ENCODE peak calls at places on chromosomes 12 and 14, in six cellular contexts. One of them, this sample, is unnamed.

GRCh38 chr12:4909734-4910501 is at the start of gene KCNA1:
- DNase-seq in brain microvascular endothelial cell: no peak
- DNase-seq in pulmonary artery endothelial cell: no peak
- DNase-seq in RWPE1: no peak
- DNase-seq in tibial nerve: no peak
- DNase-seq in NCI-H510A treated with DMSO at 0.1 percent for 48 hours: no peak
- DNase-seq in this sample: no peak

GRCh38 chr12:13161172-13161571 is 35.4 kb upstream of the EMP1 start:
- DNase-seq in brain microvascular endothelial cell: no peak
- DNase-seq in pulmonary artery endothelial cell: no peak
- DNase-seq in RWPE1: no peak
- DNase-seq in tibial nerve: no peak
- DNase-seq in NCI-H510A treated with DMSO at 0.1 percent for 48 hours: no peak
- DNase-seq in this sample: no peak

GRCh38 chr12:74685385-74685784 is 147.8 kb downstream of the ATXN7L3B start:
- DNase-seq in brain microvascular endothelial cell: no peak
- DNase-seq in pulmonary artery endothelial cell: no peak
- DNase-seq in RWPE1: no peak
- DNase-seq in tibial nerve: no peak
- DNase-seq in NCI-H510A treated with DMSO at 0.1 percent for 48 hours: no peak
- DNase-seq in this sample: no peak

GRCh38 chr14:99807413-99808132 is 14.4 kb downstream of the EML1 start:
- DNase-seq in brain microvascular endothelial cell: no peak
- DNase-seq in pulmonary artery endothelial cell: no peak
- DNase-seq in RWPE1: no peak
- DNase-seq in tibial nerve: no peak
- DNase-seq in NCI-H510A treated with DMSO at 0.1 percent for 48 hours: no peak
- DNase-seq in this sample: no peak

GRCh38 chr12:17235996-17236395 is 630.0 kb upstream of the LMO3 start:
- DNase-seq in brain microvascular endothelial cell: no peak
- DNase-seq in pulmonary artery endothelial cell: no peak
- DNase-seq in RWPE1: no peak
- DNase-seq in tibial nerve: no peak
- DNase-seq in NCI-H510A treated with DMSO at 0.1 percent for 48 hours: no peak
- DNase-seq in this sample: no peak

GRCh38 chr12:1913377-1914115 is 4.9 kb downstream of the CACNA2D4 start:
- DNase-seq in brain microvascular endothelial cell: no peak
- DNase-seq in pulmonary artery endothelial cell: no peak
- DNase-seq in RWPE1: no peak
- DNase-seq in tibial nerve: no peak
- DNase-seq in NCI-H510A treated with DMSO at 0.1 percent for 48 hours: no peak
- DNase-seq in this sample: peak; percentile 6

GRCh38 chr12:28130625-28131598 is 59.3 kb upstream of the CCDC91 start:
- DNase-seq in brain microvascular endothelial cell: peak; percentile 100
- DNase-seq in pulmonary artery endothelial cell: peak; percentile 98
- DNase-seq in RWPE1: peak; percentile 80
- DNase-seq in tibial nerve: no peak
- DNase-seq in NCI-H510A treated with DMSO at 0.1 percent for 48 hours: no peak
- DNase-seq in this sample: peak; percentile 51

GRCh38 chr12:81468206-81468605 is 290.9 kb downstream of the PPFIA2 start:
- DNase-seq in brain microvascular endothelial cell: peak; percentile 57
- DNase-seq in pulmonary artery endothelial cell: no peak
- DNase-seq in RWPE1: no peak
- DNase-seq in tibial nerve: no peak
- DNase-seq in NCI-H510A treated with DMSO at 0.1 percent for 48 hours: no peak
- DNase-seq in this sample: no peak

GRCh38 chr14:34012978-34013713 is 62.3 kb upstream of the EGLN3 start:
- DNase-seq in brain microvascular endothelial cell: no peak
- DNase-seq in pulmonary artery endothelial cell: no peak
- DNase-seq in RWPE1: no peak
- DNase-seq in tibial nerve: no peak
- DNase-seq in NCI-H510A treated with DMSO at 0.1 percent for 48 hours: no peak
- DNase-seq in this sample: no peak

GRCh38 chr14:28603606-28604005 is 163.0 kb upstream of the FOXG1 start:
- DNase-seq in brain microvascular endothelial cell: no peak
- DNase-seq in pulmonary artery endothelial cell: no peak
- DNase-seq in RWPE1: peak; percentile 0
- DNase-seq in tibial nerve: no peak
- DNase-seq in NCI-H510A treated with DMSO at 0.1 percent for 48 hours: no peak
- DNase-seq in this sample: no peak

GRCh38 chr12:53065470-53065869 is 13.7 kb downstream of the SPRYD3 start:
- DNase-seq in brain microvascular endothelial cell: no peak
- DNase-seq in pulmonary artery endothelial cell: no peak
- DNase-seq in RWPE1: no peak
- DNase-seq in tibial nerve: no peak
- DNase-seq in NCI-H510A treated with DMSO at 0.1 percent for 48 hours: no peak
- DNase-seq in this sample: no peak

GRCh38 chr12:46260153-46260912 is 8.5 kb downstream of the SLC38A1 start:
- DNase-seq in brain microvascular endothelial cell: no peak
- DNase-seq in pulmonary artery endothelial cell: no peak
- DNase-seq in RWPE1: no peak
- DNase-seq in tibial nerve: no peak
- DNase-seq in NCI-H510A treated with DMSO at 0.1 percent for 48 hours: no peak
- DNase-seq in this sample: no peak

GRCh38 chr12:78562358-78563205 is 302.0 kb upstream of the SYT1 start:
- DNase-seq in brain microvascular endothelial cell: peak; percentile 10
- DNase-seq in pulmonary artery endothelial cell: no peak
- DNase-seq in RWPE1: peak; percentile 6
- DNase-seq in tibial nerve: no peak
- DNase-seq in NCI-H510A treated with DMSO at 0.1 percent for 48 hours: peak; percentile 36
- DNase-seq in this sample: no peak

GRCh38 chr14:106228541-106229158 is 702.3 kb downstream of the TMEM121 start:
- DNase-seq in brain microvascular endothelial cell: no peak
- DNase-seq in pulmonary artery endothelial cell: no peak
- DNase-seq in RWPE1: no peak
- DNase-seq in tibial nerve: no peak
- DNase-seq in NCI-H510A treated with DMSO at 0.1 percent for 48 hours: no peak
- DNase-seq in this sample: no peak